ENCODE peak calls at places on chromosomes 2 and 18, in seven cellular contexts. Z, B, R, C, F, G and T are unnamed samples.

GRCh38 chr18:3448845-3449701 is 899 bp upstream of the TGIF1 start:
- DNase-seq in C (peak; percentile 90), G (peak; percentile 84), B (peak; percentile 86), R (peak; percentile 95), F (peak; percentile 83), Z (peak; percentile 86), T (peak; percentile 78)

GRCh38 chr2:199315299-199316179 is 142.2 kb downstream of the SATB2 start:
- DNase-seq in C (peak; percentile 80), R (no peak), F (no peak), B (no peak), G (no peak), Z (no peak), T (no peak)

GRCh38 chr2:133503323-133503722 is 64.9 kb downstream of the NCKAP5 start:
- DNase-seq in F (no peak), R (no peak), C (no peak), G (no peak), B (no peak), Z (no peak), T (no peak)

GRCh38 chr2:71337776-71338175 is 6.2 kb downstream of the ZNF638 start:
- DNase-seq in F (no peak), C (no peak), B (no peak), G (no peak), Z (no peak), R (no peak), T (no peak)

GRCh38 chr2:156590313-156590712 is 154.1 kb downstream of the GPD2 start:
- DNase-seq in B (no peak), C (no peak), R (no peak), G (no peak), F (no peak), Z (no peak), T (no peak)

GRCh38 chr2:95314598-95314963 is 17.4 kb downstream of the KCNIP3 start:
- DNase-seq in C (no peak), R (no peak), F (no peak), Z (no peak), G (no peak), B (no peak), T (no peak)

GRCh38 chr2:109373791-109374547 is 239.8 kb downstream of the SEPTIN10 start:
- DNase-seq in Z (no peak), F (no peak), G (no peak), B (peak; percentile 4), R (peak; percentile 34), C (no peak), T (no peak)

GRCh38 chr2:54402350-54402749 is 53.8 kb upstream of the SPTBN1 start:
- DNase-seq in Z (no peak), C (peak; percentile 82), F (peak; percentile 26), R (peak; percentile 83), G (peak; percentile 78), B (no peak), T (peak; percentile 54)

GRCh38 chr2:203869610-203870042 is 2.1 kb downstream of the CTLA4 start:
- DNase-seq in F (no peak), Z (no peak), G (no peak), B (peak; percentile 39), R (no peak), C (no peak), T (no peak)

GRCh38 chr18:2104620-2105462 is 466.5 kb downstream of the METTL4 start:
- DNase-seq in F (peak; percentile 42), Z (peak; percentile 7), C (peak; percentile 24), G (peak; percentile 86), R (no peak), B (peak; percentile 20), T (peak; percentile 52)

GRCh38 chr18:41992066-41992465 is 37.0 kb downstream of the PIK3C3 start:
- DNase-seq in C (no peak), Z (no peak), R (no peak), F (no peak), B (no peak), G (no peak), T (no peak)

GRCh38 chr18:36850527-36851201 is 21.7 kb downstream of the KIAA1328 start:
- DNase-seq in C (peak; percentile 96), F (no peak), B (no peak), G (no peak), R (no peak), Z (no peak), T (no peak)

GRCh38 chr18:11906181-11906580 is 1.9 kb downstream of the MPPE1 start:
- DNase-seq in R (no peak), F (no peak), G (no peak), C (no peak), Z (no peak), B (no peak), T (no peak)

GRCh38 chr2:145383961-145384360 is 864.0 kb upstream of the ZEB2 start:
- DNase-seq in R (no peak), G (no peak), F (no peak), B (no peak), Z (no peak), C (no peak), T (no peak)

GRCh38 chr18:23330423-23330822 is 122.7 kb upstream of the RIOK3 start:
- DNase-seq in R (no peak), C (no peak), G (no peak), B (peak; percentile 58), F (peak; percentile 44), Z (no peak), T (no peak)

GRCh38 chr2:240586198-240586918 is at the start of gene CAPN10:
- DNase-seq in B (peak; percentile 97), F (peak; percentile 99), G (peak; percentile 98), C (peak; percentile 92), R (peak; percentile 99), Z (peak; percentile 99), T (peak; percentile 98)

GRCh38 chr2:240588669-240589068 is 2.1 kb downstream of the CAPN10 start:
- DNase-seq in G (no peak), R (no peak), B (no peak), C (no peak), Z (no peak), F (no peak), T (no peak)

GRCh38 chr2:240585681-240586197 is 795 bp upstream of the CAPN10 start:
- DNase-seq in Z (no peak), G (no peak), F (no peak), B (no peak), R (peak; percentile 64), C (no peak), T (no peak)

GRCh38 chr2:240588006-240588655 is 1.6 kb downstream of the CAPN10 start:
- DNase-seq in Z (no peak), G (no peak), B (no peak), F (no peak), C (no peak), R (peak; percentile 60), T (peak; percentile 2)

GRCh38 chr2:240586919-240587800 is 626 bp downstream of the CAPN10 start:
- DNase-seq in B (peak; percentile 39), R (peak; percentile 75), C (no peak), F (peak; percentile 65), Z (no peak), G (peak; percentile 33), T (peak; percentile 37)
- TF ChIP-seq POLR2A in B (no peak), R (no peak), C (no peak), F (no peak), Z (no peak), G (no peak), T (no peak)

DNA sequence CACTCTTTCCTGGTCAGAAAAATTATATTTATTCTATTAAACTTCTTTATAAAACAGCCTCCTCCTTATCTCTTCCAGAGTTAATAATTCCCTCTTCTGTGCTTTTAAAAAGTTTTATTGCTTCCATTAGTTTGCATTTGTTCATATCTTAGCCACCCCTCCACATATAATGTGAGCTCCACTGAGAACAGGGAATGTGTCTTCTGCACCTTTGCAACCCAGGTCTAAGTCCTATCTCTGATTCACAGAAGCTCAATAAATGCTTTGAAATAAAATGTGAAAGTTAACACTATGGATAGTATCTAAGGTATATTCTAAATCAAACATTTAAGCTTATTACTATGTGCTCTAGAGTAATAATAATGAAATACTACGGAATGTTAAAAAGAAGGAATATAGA is 9.3 kb upstream of the LRATD1 start:
- DNase-seq in F (no peak), R (no peak), B (no peak), G (no peak), C (no peak), Z (no peak), T (no peak)
- H3K4me3 ChIP-seq in F (no peak overlapping the region), R (no peak overlapping the region), B (no peak overlapping the region), G (no peak overlapping the region), C (no peak overlapping the region), Z (no peak overlapping the region), T (no peak overlapping the region)

GRCh38 chr2:10778724-10779115 is 33.9 kb downstream of the PDIA6 start:
- DNase-seq in B (no peak), G (no peak), F (no peak), R (peak; percentile 21), Z (no peak), C (no peak), T (no peak)
- H3K36me3 ChIP-seq in B (no peaks in the 10 kb centered on the region), G (no peaks in the 10 kb centered on the region), F (peaks cover 3% of the 10 kb centered on the region), R (peaks cover 39% of the 10 kb centered on the region), Z (no peaks in the 10 kb centered on the region), C (peaks cover 22% of the 10 kb centered on the region), T (peaks cover 12% of the 10 kb centered on the region)

GRCh38 chr2:38092196-38092902 is 16.4 kb upstream of the CYP1B1 start:
- DNase-seq in R (peak; percentile 82), G (peak; percentile 74), C (peak; percentile 80), F (no peak), B (no peak), Z (no peak), T (no peak)
- TF ChIP-seq POLR2A in R (no peak), G (no peak), C (no peak), F (no peak), B (no peak), Z (no peak), T (no peak)

DNA sequence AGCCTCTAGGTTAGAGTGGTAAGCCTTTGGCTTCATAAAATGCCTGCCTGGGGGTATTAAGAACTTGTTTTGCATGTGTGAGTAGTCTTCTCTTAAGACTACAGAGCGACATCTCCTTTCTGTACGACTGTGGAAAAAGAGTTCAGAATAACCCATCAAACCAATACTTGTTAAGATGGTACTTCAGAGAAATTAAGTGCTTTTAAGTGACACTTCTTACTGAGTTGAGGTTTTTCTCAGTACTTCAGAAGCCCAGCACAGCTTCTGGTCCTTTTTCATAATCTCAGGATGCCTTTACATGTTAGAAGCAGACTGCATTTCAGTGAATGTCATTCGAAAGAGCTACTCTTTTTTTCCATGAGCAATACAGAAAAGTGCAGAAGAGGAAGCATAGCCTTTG is 10.8 kb downstream of the XRCC5 start:
- DNase-seq in Z (no peak), B (no peak), C (no peak), R (no peak), G (no peak), F (no peak), T (no peak)
- H3K4me3 ChIP-seq in Z (no peak overlapping the region), B (no peak overlapping the region), C (no peak overlapping the region), R (no peak overlapping the region), G (no peak overlapping the region), F (no peak overlapping the region), T (no peak overlapping the region)

DNA sequence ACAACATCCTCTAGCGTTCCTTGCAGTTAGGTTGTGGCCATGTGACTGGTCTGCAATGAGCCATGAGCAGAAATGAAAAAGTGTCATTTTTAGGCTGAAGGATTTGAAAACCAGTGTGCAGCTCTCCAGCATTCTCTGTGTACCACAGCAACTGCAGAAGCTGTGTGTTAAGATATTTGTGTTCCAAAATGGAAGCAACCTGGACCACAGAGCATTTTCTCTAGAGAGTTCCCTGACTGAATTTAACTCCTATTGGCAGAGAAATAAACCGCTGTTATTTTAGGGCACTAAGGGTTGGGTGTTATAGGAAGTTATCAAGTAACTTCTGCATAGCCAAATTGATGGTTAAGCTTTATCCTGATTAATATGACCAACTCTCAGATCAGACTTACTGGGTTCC is 257.2 kb upstream of the THUMPD2 start:
- DNase-seq in B (no peak), C (no peak), F (no peak), Z (no peak), G (no peak), R (no peak), T (no peak)
- H3K36me3 ChIP-seq in B (no peaks in the 10 kb centered on the region), C (no peaks in the 10 kb centered on the region), F (no peaks in the 10 kb centered on the region), Z (no peaks in the 10 kb centered on the region), G (no peaks in the 10 kb centered on the region), R (no peaks in the 10 kb centered on the region), T (no peaks in the 10 kb centered on the region)

GRCh38 chr2:26033270-26033768 is 565 bp upstream of the RAB10 start:
- DNase-seq in C (peak; percentile 71), R (no peak), F (peak; percentile 88), Z (peak; percentile 72), B (no peak), G (peak; percentile 74), T (peak; percentile 82)
- TF ChIP-seq POLR2A in C (no peak), R (peak; percentile 64), F (peak; percentile 73), Z (no peak), B (peak; percentile 48), G (no peak), T (peak; percentile 57)